ENCODE peak calls at places on chromosomes 4 and X, in ten cellular contexts. One of them, this sample, is unnamed.

GRCh38 chrX:80388206-80388605 is 32.0 kb upstream of the TENT5D start:
- DNase-seq in CD4-positive, alpha-beta T cell: no peak
- DNase-seq in omental fat pad: no peak
- DNase-seq in fibroblast of lung: no peak
- DNase-seq in OCI-LY7: no peak
- DNase-seq in tibial nerve: no peak
- DNase-seq in endothelial cell: no peak
- DNase-seq in upper lobe of right lung: no peak
- DNase-seq in activated CD8-positive, alpha-beta T cell treated with anti-CD3 and anti-CD28 coated beads for 36 hours: no peak
- DNase-seq in suprapubic skin: no peak
- DNase-seq in this sample: no peak

GRCh38 chrX:46597774-46598173 is 24.2 kb downstream of the CHST7 start:
- DNase-seq in suprapubic skin: no peak
- DNase-seq in endothelial cell: no peak
- DNase-seq in omental fat pad: no peak
- DNase-seq in tibial nerve: no peak
- DNase-seq in OCI-LY7: no peak
- DNase-seq in CD4-positive, alpha-beta T cell: no peak
- DNase-seq in upper lobe of right lung: no peak
- DNase-seq in fibroblast of lung: no peak
- DNase-seq in activated CD8-positive, alpha-beta T cell treated with anti-CD3 and anti-CD28 coated beads for 36 hours: no peak
- DNase-seq in this sample: no peak

GRCh38 chr4:55808187-55808586 is 11.4 kb upstream of the EXOC1L start:
- DNase-seq in activated CD8-positive, alpha-beta T cell treated with anti-CD3 and anti-CD28 coated beads for 36 hours: no peak
- DNase-seq in suprapubic skin: no peak
- DNase-seq in CD4-positive, alpha-beta T cell: no peak
- DNase-seq in fibroblast of lung: no peak
- DNase-seq in OCI-LY7: no peak
- DNase-seq in omental fat pad: no peak
- DNase-seq in upper lobe of right lung: no peak
- DNase-seq in tibial nerve: no peak
- DNase-seq in endothelial cell: no peak
- DNase-seq in this sample: no peak

GRCh38 chrX:63754141-63754859 is 30.7 kb downstream of the ARHGEF9 start:
- DNase-seq in upper lobe of right lung: no peak
- DNase-seq in fibroblast of lung: peak
- DNase-seq in suprapubic skin: no peak
- DNase-seq in tibial nerve: no peak
- DNase-seq in omental fat pad: no peak
- DNase-seq in OCI-LY7: peak
- DNase-seq in CD4-positive, alpha-beta T cell: no peak
- DNase-seq in activated CD8-positive, alpha-beta T cell treated with anti-CD3 and anti-CD28 coated beads for 36 hours: peak
- DNase-seq in endothelial cell: peak
- DNase-seq in this sample: peak

GRCh38 chr4:141180991-141181760 is 39.5 kb upstream of the ZNF330 start:
- DNase-seq in tibial nerve: no peak
- DNase-seq in CD4-positive, alpha-beta T cell: no peak
- DNase-seq in suprapubic skin: no peak
- DNase-seq in OCI-LY7: no peak
- DNase-seq in endothelial cell: no peak
- DNase-seq in upper lobe of right lung: no peak
- DNase-seq in fibroblast of lung: no peak
- DNase-seq in activated CD8-positive, alpha-beta T cell treated with anti-CD3 and anti-CD28 coated beads for 36 hours: no peak
- DNase-seq in omental fat pad: no peak
- DNase-seq in this sample: no peak

GRCh38 chr4:75180790-75181776 is 248.2 kb downstream of the PARM1 start:
- DNase-seq in CD4-positive, alpha-beta T cell: no peak
- DNase-seq in omental fat pad: no peak
- DNase-seq in tibial nerve: no peak
- DNase-seq in upper lobe of right lung: no peak
- DNase-seq in suprapubic skin: no peak
- DNase-seq in fibroblast of lung: no peak
- DNase-seq in activated CD8-positive, alpha-beta T cell treated with anti-CD3 and anti-CD28 coated beads for 36 hours: no peak
- DNase-seq in endothelial cell: no peak
- DNase-seq in OCI-LY7: peak
- DNase-seq in this sample: no peak

GRCh38 chr4:81164126-81164525 is 50.9 kb downstream of the PRKG2 start:
- DNase-seq in omental fat pad: no peak
- DNase-seq in activated CD8-positive, alpha-beta T cell treated with anti-CD3 and anti-CD28 coated beads for 36 hours: no peak
- DNase-seq in tibial nerve: no peak
- DNase-seq in CD4-positive, alpha-beta T cell: no peak
- DNase-seq in OCI-LY7: no peak
- DNase-seq in upper lobe of right lung: no peak
- DNase-seq in fibroblast of lung: no peak
- DNase-seq in endothelial cell: no peak
- DNase-seq in suprapubic skin: no peak
- DNase-seq in this sample: no peak

GRCh38 chrX:131812847-131813825 is 210.0 kb upstream of the STK26 start:
- DNase-seq in CD4-positive, alpha-beta T cell: peak
- DNase-seq in omental fat pad: peak
- DNase-seq in endothelial cell: no peak
- DNase-seq in upper lobe of right lung: no peak
- DNase-seq in OCI-LY7: no peak
- DNase-seq in fibroblast of lung: no peak
- DNase-seq in suprapubic skin: peak
- DNase-seq in tibial nerve: peak
- DNase-seq in activated CD8-positive, alpha-beta T cell treated with anti-CD3 and anti-CD28 coated beads for 36 hours: peak
- DNase-seq in this sample: no peak

DNA sequence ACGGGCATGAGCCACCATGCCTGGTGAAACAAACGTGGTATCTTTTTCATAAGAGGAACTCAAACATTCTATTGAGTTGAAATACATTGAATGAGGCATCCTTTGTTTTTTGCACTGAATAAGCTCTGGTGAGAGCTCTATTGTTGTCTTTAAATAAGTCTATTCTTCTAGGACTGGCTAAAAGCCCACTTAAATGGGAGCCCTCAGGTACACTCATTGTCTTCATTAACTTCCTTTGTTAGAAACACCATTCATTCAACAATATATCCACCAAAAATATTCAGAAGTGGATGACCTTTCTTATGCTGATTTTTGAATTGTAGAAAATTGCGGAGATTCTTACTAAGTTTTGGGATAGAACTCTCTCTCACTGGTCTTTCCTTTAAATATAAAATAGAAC is 568.0 kb downstream of the IL1RAPL1 start:
- DNase-seq in fibroblast of lung: no peak
- DNase-seq in CD4-positive, alpha-beta T cell: no peak
- DNase-seq in suprapubic skin: no peak
- DNase-seq in endothelial cell: no peak
- DNase-seq in upper lobe of right lung: no peak
- DNase-seq in omental fat pad: no peak
- DNase-seq in OCI-LY7: no peak
- DNase-seq in tibial nerve: no peak
- DNase-seq in activated CD8-positive, alpha-beta T cell treated with anti-CD3 and anti-CD28 coated beads for 36 hours: no peak
- DNase-seq in this sample: no peak
- TF ChIP-seq CTCF in fibroblast of lung: no peak
- TF ChIP-seq CTCF in CD4-positive, alpha-beta T cell: no peak
- TF ChIP-seq CTCF in suprapubic skin: no peak
- TF ChIP-seq CTCF in endothelial cell: no peak
- TF ChIP-seq CTCF in upper lobe of right lung: no peak
- TF ChIP-seq CTCF in omental fat pad: no peak
- TF ChIP-seq CTCF in OCI-LY7: no peak
- TF ChIP-seq CTCF in tibial nerve: no peak
- TF ChIP-seq CTCF in activated CD8-positive, alpha-beta T cell treated with anti-CD3 and anti-CD28 coated beads for 36 hours: no peak
- TF ChIP-seq CTCF in this sample: no peak

GRCh38 chrX:41921492-41922124 is 1.7 kb downstream of the CASK start:
- DNase-seq in fibroblast of lung: peak
- DNase-seq in tibial nerve: peak
- DNase-seq in activated CD8-positive, alpha-beta T cell treated with anti-CD3 and anti-CD28 coated beads for 36 hours: no peak
- DNase-seq in OCI-LY7: peak
- DNase-seq in suprapubic skin: no peak
- DNase-seq in upper lobe of right lung: no peak
- DNase-seq in CD4-positive, alpha-beta T cell: no peak
- DNase-seq in omental fat pad: no peak
- DNase-seq in endothelial cell: no peak
- DNase-seq in this sample: no peak

GRCh38 chrX:41923257-41923924 is at the start of gene CASK:
- DNase-seq in fibroblast of lung: peak
- DNase-seq in suprapubic skin: peak
- DNase-seq in omental fat pad: peak
- DNase-seq in activated CD8-positive, alpha-beta T cell treated with anti-CD3 and anti-CD28 coated beads for 36 hours: peak
- DNase-seq in OCI-LY7: peak
- DNase-seq in endothelial cell: peak
- DNase-seq in CD4-positive, alpha-beta T cell: peak
- DNase-seq in tibial nerve: peak
- DNase-seq in upper lobe of right lung: peak
- DNase-seq in this sample: peak

GRCh38 chrX:41923925-41924693 is 755 bp upstream of the CASK start:
- DNase-seq in suprapubic skin: no peak
- DNase-seq in upper lobe of right lung: no peak
- DNase-seq in omental fat pad: no peak
- DNase-seq in tibial nerve: peak
- DNase-seq in OCI-LY7: peak
- DNase-seq in fibroblast of lung: peak
- DNase-seq in activated CD8-positive, alpha-beta T cell treated with anti-CD3 and anti-CD28 coated beads for 36 hours: peak
- DNase-seq in CD4-positive, alpha-beta T cell: no peak
- DNase-seq in endothelial cell: peak
- DNase-seq in this sample: peak

GRCh38 chrX:41922125-41922521 is 1.2 kb downstream of the CASK start:
- DNase-seq in CD4-positive, alpha-beta T cell: no peak
- DNase-seq in tibial nerve: peak
- DNase-seq in endothelial cell: peak
- DNase-seq in upper lobe of right lung: no peak
- DNase-seq in activated CD8-positive, alpha-beta T cell treated with anti-CD3 and anti-CD28 coated beads for 36 hours: peak
- DNase-seq in suprapubic skin: no peak
- DNase-seq in omental fat pad: no peak
- DNase-seq in OCI-LY7: peak
- DNase-seq in fibroblast of lung: peak
- DNase-seq in this sample: peak

DNA sequence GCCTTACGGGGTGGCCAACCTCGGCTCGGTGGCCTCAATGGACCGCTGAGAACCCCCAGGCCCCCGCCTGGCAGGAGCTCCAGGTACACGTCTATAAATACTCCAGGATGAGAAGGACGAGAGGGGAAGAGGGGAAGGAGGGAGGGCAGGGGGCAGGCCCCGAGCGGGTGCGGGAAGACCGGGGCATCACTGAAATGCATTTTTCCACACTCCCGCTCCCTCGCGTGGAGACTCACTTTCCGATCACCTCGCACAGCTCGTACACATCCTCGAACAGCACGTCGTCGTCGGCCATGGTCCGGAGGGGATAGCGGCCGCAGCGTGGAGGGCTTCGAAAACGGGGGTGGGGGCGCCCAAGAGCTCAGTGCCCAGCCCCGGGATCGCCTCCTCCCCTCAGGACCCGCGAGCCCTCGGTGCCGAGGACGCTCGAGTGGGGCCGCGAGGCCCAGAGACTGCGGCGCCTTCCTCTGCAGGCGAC is 621 bp downstream of the CASK start:
- DNase-seq in OCI-LY7: peak
- DNase-seq in omental fat pad: no peak
- DNase-seq in activated CD8-positive, alpha-beta T cell treated with anti-CD3 and anti-CD28 coated beads for 36 hours: peak
- DNase-seq in upper lobe of right lung: peak
- DNase-seq in tibial nerve: no peak
- DNase-seq in suprapubic skin: peak
- DNase-seq in fibroblast of lung: peak
- DNase-seq in CD4-positive, alpha-beta T cell: no peak
- DNase-seq in endothelial cell: peak
- DNase-seq in this sample: no peak
- TF ChIP-seq CTCF in OCI-LY7: peak
- TF ChIP-seq CTCF in omental fat pad: no peak
- TF ChIP-seq CTCF in activated CD8-positive, alpha-beta T cell treated with anti-CD3 and anti-CD28 coated beads for 36 hours: no peak
- TF ChIP-seq CTCF in upper lobe of right lung: no peak
- TF ChIP-seq CTCF in tibial nerve: no peak
- TF ChIP-seq CTCF in suprapubic skin: no peak
- TF ChIP-seq CTCF in fibroblast of lung: no peak
- TF ChIP-seq CTCF in CD4-positive, alpha-beta T cell: no peak
- TF ChIP-seq CTCF in endothelial cell: no peak
- TF ChIP-seq CTCF in this sample: no peak

GRCh38 chrX:94576367-94577004 is 902.5 kb downstream of the FAM133A start:
- DNase-seq in CD4-positive, alpha-beta T cell: no peak
- DNase-seq in suprapubic skin: no peak
- DNase-seq in upper lobe of right lung: no peak
- DNase-seq in tibial nerve: no peak
- DNase-seq in OCI-LY7: no peak
- DNase-seq in fibroblast of lung: no peak
- DNase-seq in endothelial cell: no peak
- DNase-seq in omental fat pad: no peak
- DNase-seq in activated CD8-positive, alpha-beta T cell treated with anti-CD3 and anti-CD28 coated beads for 36 hours: no peak
- DNase-seq in this sample: no peak
- TF ChIP-seq CTCF in CD4-positive, alpha-beta T cell: no peak
- TF ChIP-seq CTCF in suprapubic skin: no peak
- TF ChIP-seq CTCF in upper lobe of right lung: no peak
- TF ChIP-seq CTCF in tibial nerve: no peak
- TF ChIP-seq CTCF in OCI-LY7: peak
- TF ChIP-seq CTCF in fibroblast of lung: no peak
- TF ChIP-seq CTCF in endothelial cell: no peak
- TF ChIP-seq CTCF in omental fat pad: no peak
- TF ChIP-seq CTCF in activated CD8-positive, alpha-beta T cell treated with anti-CD3 and anti-CD28 coated beads for 36 hours: no peak
- TF ChIP-seq CTCF in this sample: peak

GRCh38 chr4:139232751-139233150 is 47.3 kb downstream of the MGARP start:
- DNase-seq in CD4-positive, alpha-beta T cell: no peak
- DNase-seq in activated CD8-positive, alpha-beta T cell treated with anti-CD3 and anti-CD28 coated beads for 36 hours: no peak
- DNase-seq in omental fat pad: no peak
- DNase-seq in tibial nerve: no peak
- DNase-seq in OCI-LY7: peak
- DNase-seq in upper lobe of right lung: no peak
- DNase-seq in fibroblast of lung: no peak
- DNase-seq in suprapubic skin: no peak
- DNase-seq in endothelial cell: no peak
- DNase-seq in this sample: no peak

GRCh38 chr4:139223682-139224317 is 46.8 kb upstream of the ELF2 start:
- DNase-seq in upper lobe of right lung: no peak
- DNase-seq in fibroblast of lung: peak
- DNase-seq in activated CD8-positive, alpha-beta T cell treated with anti-CD3 and anti-CD28 coated beads for 36 hours: peak
- DNase-seq in suprapubic skin: no peak
- DNase-seq in CD4-positive, alpha-beta T cell: no peak
- DNase-seq in OCI-LY7: no peak
- DNase-seq in endothelial cell: no peak
- DNase-seq in omental fat pad: no peak
- DNase-seq in tibial nerve: peak
- DNase-seq in this sample: peak

GRCh38 chr4:139229534-139230039 is 50.4 kb downstream of the MGARP start:
- DNase-seq in OCI-LY7: peak
- DNase-seq in activated CD8-positive, alpha-beta T cell treated with anti-CD3 and anti-CD28 coated beads for 36 hours: no peak
- DNase-seq in suprapubic skin: no peak
- DNase-seq in CD4-positive, alpha-beta T cell: no peak
- DNase-seq in fibroblast of lung: peak
- DNase-seq in endothelial cell: no peak
- DNase-seq in upper lobe of right lung: no peak
- DNase-seq in omental fat pad: no peak
- DNase-seq in tibial nerve: peak
- DNase-seq in this sample: peak

GRCh38 chr4:139222215-139222614 is 45.2 kb upstream of the ELF2 start:
- DNase-seq in endothelial cell: no peak
- DNase-seq in tibial nerve: no peak
- DNase-seq in omental fat pad: no peak
- DNase-seq in upper lobe of right lung: no peak
- DNase-seq in fibroblast of lung: no peak
- DNase-seq in activated CD8-positive, alpha-beta T cell treated with anti-CD3 and anti-CD28 coated beads for 36 hours: no peak
- DNase-seq in suprapubic skin: no peak
- DNase-seq in OCI-LY7: no peak
- DNase-seq in CD4-positive, alpha-beta T cell: no peak
- DNase-seq in this sample: no peak

DNA sequence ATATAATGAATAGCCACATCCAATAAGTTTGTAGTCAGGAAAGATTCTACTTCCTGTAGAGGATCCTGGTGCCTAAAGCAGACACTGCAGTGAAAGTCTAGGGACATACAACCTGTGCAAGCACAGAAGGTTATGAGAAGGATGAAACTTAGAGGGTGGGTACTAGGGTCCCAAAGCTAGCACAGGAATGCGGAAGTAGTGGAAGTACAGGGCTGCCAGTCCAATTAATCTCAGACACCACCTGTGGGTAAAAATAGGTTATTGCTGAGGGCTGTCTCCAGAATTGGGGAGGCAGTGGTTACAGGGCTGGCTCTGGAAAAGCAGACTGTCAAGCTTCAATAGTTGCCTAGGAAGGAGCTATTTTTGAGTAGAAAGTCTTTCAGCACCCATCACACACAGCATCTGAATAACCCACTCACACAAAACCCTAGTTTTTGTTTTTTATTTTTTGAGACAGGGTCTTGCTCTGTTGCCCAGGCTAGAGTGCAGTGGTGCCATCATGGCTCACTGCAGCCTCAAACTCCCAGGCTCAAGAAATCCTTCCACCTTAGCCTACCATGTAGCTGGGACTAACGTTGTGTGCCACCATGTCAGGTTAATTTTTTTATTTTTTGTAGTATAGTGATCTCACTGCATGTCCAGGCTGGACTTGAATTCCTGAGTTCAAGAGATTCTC is 50.8 kb upstream of the ELF2 start:
- DNase-seq in OCI-LY7: peak
- DNase-seq in upper lobe of right lung: no peak
- DNase-seq in activated CD8-positive, alpha-beta T cell treated with anti-CD3 and anti-CD28 coated beads for 36 hours: peak
- DNase-seq in suprapubic skin: no peak
- DNase-seq in CD4-positive, alpha-beta T cell: no peak
- DNase-seq in fibroblast of lung: no peak
- DNase-seq in omental fat pad: no peak
- DNase-seq in endothelial cell: peak
- DNase-seq in tibial nerve: no peak
- DNase-seq in this sample: no peak
- TF ChIP-seq CTCF in OCI-LY7: peak
- TF ChIP-seq CTCF in upper lobe of right lung: no peak
- TF ChIP-seq CTCF in activated CD8-positive, alpha-beta T cell treated with anti-CD3 and anti-CD28 coated beads for 36 hours: peak
- TF ChIP-seq CTCF in suprapubic skin: no peak
- TF ChIP-seq CTCF in CD4-positive, alpha-beta T cell: peak
- TF ChIP-seq CTCF in fibroblast of lung: peak
- TF ChIP-seq CTCF in omental fat pad: no peak
- TF ChIP-seq CTCF in endothelial cell: no peak
- TF ChIP-seq CTCF in tibial nerve: no peak
- TF ChIP-seq CTCF in this sample: peak